ENCODE peak calls at places on chromosomes 4 and X, in nine cellular contexts. O, D, H, N, A, Q, K, C and Z are unnamed samples.

GRCh38 chrX:119755981-119756533 is 2.3 kb upstream of the SOWAHD start:
- DNase-seq in Q (no peak), A (peak), O (no peak), C (no peak), H (no peak), N (peak), D (no peak), K (no peak), Z (no peak)

GRCh38 chrX:123959281-123960063 is 2.0 kb upstream of the STAG2 start:
- DNase-seq in A (peak), O (no peak), H (peak), D (peak), C (no peak), K (peak), Q (no peak), N (peak), Z (no peak)

GRCh38 chr4:2615821-2616220 is 79.4 kb downstream of the FAM193A start:
- DNase-seq in Q (no peak), O (no peak), D (no peak), K (no peak), C (no peak), H (no peak), A (no peak), N (no peak), Z (no peak)

GRCh38 chr4:25190407-25190806 is 30.2 kb upstream of the SEPSECS start:
- DNase-seq in C (peak), D (no peak), Q (no peak), H (no peak), A (no peak), N (no peak), O (no peak), K (no peak), Z (no peak)

GRCh38 chr4:110096406-110096805 is 102.0 kb downstream of the ELOVL6 start:
- DNase-seq in H (no peak), D (no peak), N (no peak), C (no peak), A (no peak), O (no peak), K (no peak), Q (no peak), Z (no peak)

GRCh38 chr4:161061046-161061445 is 1102.8 kb downstream of the FSTL5 start:
- DNase-seq in K (no peak), A (no peak), O (no peak), D (no peak), H (no peak), N (no peak), C (no peak), Q (no peak), Z (no peak)

GRCh38 chr4:103050736-103051436 is 25.7 kb downstream of the SLC9B2 start:
- DNase-seq in O (no peak), A (no peak), N (no peak), C (no peak), Q (no peak), H (no peak), D (no peak), K (no peak), Z (no peak)

GRCh38 chr4:47741200-47741599 is 96.7 kb downstream of the CORIN start:
- DNase-seq in C (no peak), O (no peak), N (no peak), A (no peak), H (no peak), Q (no peak), K (peak), D (no peak), Z (no peak)

GRCh38 chr4:47954679-47955078 is 40.3 kb upstream of the NFXL1 start:
- DNase-seq in N (no peak), D (no peak), O (no peak), Q (no peak), C (no peak), A (no peak), H (no peak), K (no peak), Z (no peak)

GRCh38 chrX:11341274-11342256 is 48.4 kb downstream of the AMELX start:
- DNase-seq in C (no peak), K (peak), O (peak), N (no peak), H (peak), Q (no peak), A (peak), D (no peak), Z (peak)

GRCh38 chrX:119885554-119886428 is 9.9 kb upstream of the AKAP14 start:
- DNase-seq in K (peak), D (no peak), C (no peak), Q (no peak), N (no peak), H (peak), A (peak), O (no peak), Z (no peak)

GRCh38 chrX:100649550-100650356 is 5.8 kb downstream of the SRPX2 start:
- DNase-seq in O (no peak), Q (no peak), C (no peak), K (peak), A (peak), H (peak), D (no peak), N (no peak), Z (peak)

GRCh38 chrX:119503484-119503861 is 35.2 kb downstream of the SLC25A5 start:
- DNase-seq in O (peak), C (no peak), D (no peak), K (peak), H (peak), A (peak), N (no peak), Q (peak), Z (no peak)

GRCh38 chr4:15714141-15714540 is 11.3 kb downstream of the BST1 start:
- DNase-seq in D (no peak), N (no peak), C (no peak), Q (no peak), A (no peak), H (no peak), K (peak), O (no peak), Z (no peak)

GRCh38 chr4:67134616-67135015 is 410.7 kb downstream of the CENPC start:
- DNase-seq in Q (no peak), O (no peak), H (no peak), D (no peak), A (no peak), C (no peak), N (no peak), K (no peak), Z (no peak)

GRCh38 chr4:68283714-68284113 is 38.2 kb upstream of the TMPRSS11B start:
- DNase-seq in C (no peak), Q (no peak), D (no peak), K (no peak), N (no peak), H (no peak), A (no peak), O (no peak), Z (no peak)

GRCh38 chr4:183995489-183996049 is 90.5 kb downstream of the STOX2 start:
- DNase-seq in H (no peak), C (no peak), D (no peak), O (no peak), N (peak), Q (no peak), A (no peak), K (no peak), Z (no peak)

GRCh38 chr4:176409627-176410026 is 89.9 kb downstream of the SPCS3 start:
- DNase-seq in Q (no peak), K (peak), C (no peak), O (no peak), H (no peak), N (no peak), A (no peak), D (no peak), Z (no peak)

GRCh38 chrX:95995600-95995999 is 689.0 kb upstream of the DIAPH2 start:
- DNase-seq in N (no peak), K (no peak), A (no peak), D (no peak), H (no peak), O (no peak), Q (no peak), C (no peak), Z (no peak)

GRCh38 chrX:1462596-1463251 is 10.0 kb upstream of the ASMTL start:
- DNase-seq in H (peak), C (no peak), D (no peak), A (no peak), K (peak), N (no peak), Q (no peak), O (no peak), Z (no peak)

GRCh38 chr4:26813698-26814097 is 46.9 kb upstream of the STIM2 start:
- DNase-seq in N (no peak), O (no peak), D (no peak), A (no peak), Q (no peak), K (no peak), H (no peak), C (no peak), Z (no peak)

GRCh38 chr4:179867300-179867878 is 2375.8 kb upstream of the TENM3 start:
- DNase-seq in O (no peak), N (peak), A (peak), C (peak), Q (no peak), H (peak), D (peak), K (peak), Z (no peak)

GRCh38 chr4:6235012-6235411 is 34.6 kb upstream of the WFS1 start:
- DNase-seq in O (no peak), Q (no peak), K (no peak), D (no peak), C (no peak), A (no peak), N (no peak), H (no peak), Z (no peak)

GRCh38 chr4:184595430-184595829 is 53.8 kb downstream of the CASP3 start:
- DNase-seq in A (no peak), N (no peak), O (no peak), D (no peak), Q (no peak), H (no peak), C (no peak), K (no peak), Z (no peak)

GRCh38 chrX:154013614-154014360 is 5.9 kb downstream of the IRAK1 start:
- DNase-seq in Q (peak), D (no peak), O (no peak), C (peak), K (peak), A (no peak), H (peak), N (peak), Z (no peak)